ENCODE peak calls at places on chromosome 3, in nine cellular contexts. O, T, G, D, M, P, N, E and H are unnamed samples.

GRCh38 chr3:33758874-33759273 is 39.6 kb upstream of the PDCD6IP start:
- DNase-seq in E (no peak), P (no peak), M (no peak), G (no peak), D (no peak), T (peak; percentile 8), O (no peak), N (no peak), H (no peak)

GRCh38 chr3:107412376-107412775 is 35.1 kb downstream of the CCDC54 start:
- DNase-seq in P (no peak), O (no peak), M (no peak), D (no peak), G (no peak), N (no peak), E (no peak), T (peak; percentile 29), H (no peak)

GRCh38 chr3:166013073-166013679 is 176.0 kb upstream of the BCHE start:
- DNase-seq in D (peak; percentile 23), N (no peak), P (no peak), O (no peak), G (peak; percentile 29), T (peak; percentile 21), M (no peak), E (peak; percentile 49), H (no peak)

GRCh38 chr3:138137901-138138300 is 5.7 kb upstream of the A4GNT start:
- DNase-seq in M (no peak), O (no peak), P (no peak), E (no peak), D (no peak), N (no peak), T (no peak), G (no peak), H (no peak)

GRCh38 chr3:189419683-189420082 is 211.5 kb upstream of the TP63 start:
- DNase-seq in N (no peak), O (no peak), G (no peak), D (no peak), T (no peak), P (no peak), M (no peak), E (no peak), H (no peak)

GRCh38 chr3:17539436-17539835 is 203.0 kb downstream of the TBC1D5 start:
- DNase-seq in T (no peak), N (no peak), D (no peak), P (no peak), G (no peak), O (no peak), M (no peak), E (no peak), H (no peak)

GRCh38 chr3:28672411-28672810 is 323.8 kb upstream of the AZI2 start:
- DNase-seq in G (no peak), P (no peak), N (no peak), D (no peak), T (peak; percentile 4), E (no peak), O (no peak), M (no peak), H (no peak)

GRCh38 chr3:13715167-13715954 is 164.5 kb downstream of the WNT7A start:
- DNase-seq in P (no peak), M (no peak), E (no peak), N (peak; percentile 26), G (no peak), O (no peak), T (no peak), D (no peak), H (no peak)

GRCh38 chr3:68855620-68856019 is 76.7 kb downstream of the TAFA4 start:
- DNase-seq in D (no peak), E (no peak), G (no peak), M (no peak), T (no peak), N (no peak), O (no peak), P (no peak), H (no peak)

GRCh38 chr3:186411994-186412393 is 50.0 kb upstream of the DGKG start:
- DNase-seq in D (no peak), T (no peak), N (no peak), P (no peak), O (no peak), M (no peak), E (no peak), G (no peak), H (no peak)

GRCh38 chr3:148332509-148332908 is 365.2 kb upstream of the AGTR1 start:
- DNase-seq in E (no peak), P (no peak), G (no peak), T (no peak), D (no peak), N (no peak), O (no peak), M (no peak), H (no peak)

GRCh38 chr3:127422663-127423375 is 135.0 kb upstream of the PRR20G start:
- DNase-seq in M (no peak), D (no peak), T (no peak), G (no peak), P (no peak), O (no peak), N (no peak), E (no peak), H (no peak)

GRCh38 chr3:4821975-4822374 is 157.3 kb upstream of the BHLHE40 start:
- DNase-seq in D (no peak), O (no peak), G (peak; percentile 13), M (no peak), T (no peak), N (no peak), E (no peak), P (no peak), H (no peak)

GRCh38 chr3:114660808-114661207 is 367.0 kb downstream of the TIGIT start:
- DNase-seq in E (no peak), G (no peak), P (no peak), O (no peak), N (no peak), M (no peak), D (no peak), T (no peak), H (no peak)

GRCh38 chr3:114660124-114660523 is 366.3 kb downstream of the TIGIT start:
- DNase-seq in O (peak; percentile 36), E (peak; percentile 65), P (no peak), M (no peak), N (no peak), T (peak; percentile 77), D (no peak), G (no peak), H (no peak)

GRCh38 chr3:114664006-114664405 is 370.2 kb downstream of the TIGIT start:
- DNase-seq in E (no peak), O (no peak), N (no peak), T (no peak), G (no peak), M (no peak), D (no peak), P (no peak), H (no peak)

DNA sequence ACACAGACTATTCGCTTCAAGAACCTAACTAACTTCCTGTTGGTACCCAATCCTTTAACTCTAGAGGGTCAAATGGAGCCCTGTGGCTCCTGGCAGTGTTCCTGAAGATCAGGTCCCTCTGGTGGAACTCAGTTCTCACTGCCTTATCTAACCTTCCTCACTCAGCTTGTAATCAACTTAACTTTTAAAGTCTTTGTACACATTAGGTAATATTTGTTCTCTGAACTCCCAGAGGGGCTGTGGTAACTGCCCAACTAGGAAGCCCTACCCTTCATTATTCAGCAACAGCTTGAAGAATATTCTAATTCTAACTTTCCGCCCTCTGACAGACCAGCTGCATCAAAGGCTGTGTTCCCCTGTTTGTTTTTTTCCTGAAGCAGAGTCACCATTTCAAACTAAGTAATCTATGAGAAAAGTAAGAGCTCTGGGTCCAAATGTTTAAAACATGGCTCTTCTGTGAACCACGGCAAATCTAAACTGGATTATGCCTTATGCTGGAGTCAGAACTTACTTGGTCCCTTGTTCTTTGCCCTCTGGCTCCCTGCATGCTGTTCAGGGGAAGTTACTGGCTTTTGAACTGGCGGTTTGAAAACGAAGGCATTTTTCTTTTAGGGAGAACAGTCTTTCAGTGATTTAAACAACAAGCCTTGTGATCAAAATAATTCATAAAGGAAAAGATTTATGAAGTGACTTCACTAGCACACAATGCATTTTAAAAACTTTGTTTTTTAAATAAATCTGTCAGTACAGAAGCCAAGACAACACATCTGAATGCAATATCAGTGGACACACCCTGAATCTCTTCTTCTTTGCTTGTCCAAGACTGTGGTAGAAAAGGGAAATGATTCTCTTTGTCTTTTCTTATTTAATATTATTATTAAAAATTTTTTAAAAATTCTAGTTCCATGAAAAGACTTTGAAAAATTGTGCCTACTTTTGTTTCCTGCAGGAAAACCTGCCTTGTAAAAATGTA is 365.6 kb downstream of the TIGIT start:
- DNase-seq in P (peak; percentile 6), M (no peak), G (no peak), N (no peak), E (no peak), O (no peak), T (no peak), D (no peak), H (no peak)
- TF ChIP-seq CTCF in P (no peak), M (peak; percentile 29), G (no peak), N (no peak), E (no peak), O (no peak), T (no peak), D (no peak), H (no peak)

GRCh38 chr3:48595526-48596121 is 495 bp upstream of the COL7A1 start:
- DNase-seq in N (no peak), M (no peak), E (peak; percentile 68), G (no peak), P (peak; percentile 67), O (no peak), D (no peak), T (peak; percentile 77), H (peak; percentile 61)
- H3K4me3 ChIP-seq in N (peak overlapping the region; percentile 55), M (no peak overlapping the region), E (peak overlapping the region; percentile 65), G (no peak overlapping the region), P (peak overlapping the region; percentile 61), O (peak overlapping the region; percentile 53), D (no peak overlapping the region), T (peak overlapping the region; percentile 58), H (no peak overlapping the region)

GRCh38 chr3:99817047-99817436 is 620 bp upstream of the CMSS1 start:
- DNase-seq in D (no peak), M (no peak), O (no peak), P (peak; percentile 25), G (no peak), N (peak; percentile 72), E (no peak), T (no peak), H (peak; percentile 17)
- H3K27ac ChIP-seq in D (peak overlapping the region; percentile 44), M (peak overlapping the region; percentile 90), O (peak overlapping the region; percentile 84), P (peak overlapping the region; percentile 98), G (peak overlapping the region; percentile 36), N (peak overlapping the region; percentile 85), E (peak overlapping the region; percentile 99), T (peak overlapping the region; percentile 93), H (peak overlapping the region; percentile 89)

GRCh38 chr3:82015241-82015640 is 253.8 kb upstream of the GBE1 start:
- DNase-seq in E (no peak), N (no peak), M (no peak), T (peak; percentile 15), G (no peak), P (no peak), O (no peak), D (no peak), H (no peak)

GRCh38 chr3:82011336-82011735 is 249.9 kb upstream of the GBE1 start:
- DNase-seq in M (no peak), G (no peak), O (no peak), D (no peak), E (no peak), T (no peak), N (no peak), P (no peak), H (no peak)

GRCh38 chr3:82012775-82013174 is 251.3 kb upstream of the GBE1 start:
- DNase-seq in D (no peak), O (no peak), N (no peak), E (no peak), G (no peak), P (no peak), M (no peak), T (no peak), H (no peak)
- TF ChIP-seq CTCF in D (peak; percentile 56), O (no peak), N (no peak), E (peak; percentile 4), G (peak; percentile 76), P (no peak), M (no peak), T (peak; percentile 19), H (no peak)